ENCODE peak calls at places on chromosomes 1 and 21, in four cellular contexts. One of them, this sample, is unnamed.
A peak's percentile ranks its signal among the peaks of the same experiment; 100 is the strongest.

GRCh38 chr1:110645962-110646735 is 28.6 kb downstream of the KCNA3 start:
- DNase-seq in astrocyte of the spinal cord: no peak
- DNase-seq in cardiac fibroblast: peak; percentile 16
- DNase-seq in astrocyte of the cerebellum: no peak
- DNase-seq in this sample: no peak

GRCh38 chr21:42690586-42690985 is 37.2 kb downstream of the PDE9A start:
- DNase-seq in astrocyte of the spinal cord: no peak
- DNase-seq in astrocyte of the cerebellum: no peak
- DNase-seq in cardiac fibroblast: no peak
- DNase-seq in this sample: no peak

GRCh38 chr1:63116016-63116415 is 206.4 kb upstream of the FOXD3 start:
- DNase-seq in cardiac fibroblast: peak; percentile 17
- DNase-seq in astrocyte of the cerebellum: no peak
- DNase-seq in astrocyte of the spinal cord: no peak
- DNase-seq in this sample: no peak

GRCh38 chr1:168555521-168556046 is 11.8 kb upstream of the XCL2 start:
- DNase-seq in astrocyte of the cerebellum: no peak
- DNase-seq in astrocyte of the spinal cord: no peak
- DNase-seq in cardiac fibroblast: no peak
- DNase-seq in this sample: no peak

GRCh38 chr21:30209571-30209970 is 6.3 kb downstream of the CLDN8 start:
- DNase-seq in cardiac fibroblast: peak; percentile 17
- DNase-seq in astrocyte of the spinal cord: no peak
- DNase-seq in astrocyte of the cerebellum: no peak
- DNase-seq in this sample: no peak

GRCh38 chr1:224393331-224393730 is 36.7 kb downstream of the CNIH4 start:
- DNase-seq in astrocyte of the cerebellum: no peak
- DNase-seq in cardiac fibroblast: no peak
- DNase-seq in astrocyte of the spinal cord: no peak
- DNase-seq in this sample: no peak

GRCh38 chr1:159927887-159928431 is 2.7 kb upstream of the TAGLN2 start:
- DNase-seq in cardiac fibroblast: no peak
- DNase-seq in astrocyte of the spinal cord: no peak
- DNase-seq in astrocyte of the cerebellum: no peak
- DNase-seq in this sample: no peak

GRCh38 chr1:70990460-70991253 is 57.0 kb downstream of the PTGER3 start:
- DNase-seq in astrocyte of the spinal cord: no peak
- DNase-seq in cardiac fibroblast: no peak
- DNase-seq in astrocyte of the cerebellum: no peak
- DNase-seq in this sample: no peak

GRCh38 chr1:234963904-234964702 is 164.5 kb downstream of the TOMM20 start:
- DNase-seq in astrocyte of the spinal cord: no peak
- DNase-seq in astrocyte of the cerebellum: no peak
- DNase-seq in cardiac fibroblast: peak; percentile 57
- DNase-seq in this sample: no peak

GRCh38 chr1:110011527-110012041 is 22.8 kb upstream of the STRIP1 start:
- DNase-seq in cardiac fibroblast: peak; percentile 80
- DNase-seq in astrocyte of the cerebellum: peak; percentile 48
- DNase-seq in astrocyte of the spinal cord: peak; percentile 72
- DNase-seq in this sample: no peak

GRCh38 chr1:226632922-226633351 is 84.4 kb downstream of the STUM start:
- DNase-seq in astrocyte of the spinal cord: no peak
- DNase-seq in astrocyte of the cerebellum: no peak
- DNase-seq in cardiac fibroblast: no peak
- DNase-seq in this sample: no peak

GRCh38 chr1:237108299-237109040 is 66.5 kb downstream of the RYR2 start:
- DNase-seq in astrocyte of the spinal cord: no peak
- DNase-seq in cardiac fibroblast: no peak
- DNase-seq in astrocyte of the cerebellum: no peak
- DNase-seq in this sample: no peak

GRCh38 chr1:91502882-91503184 is 2.2 kb downstream of the CDC7 start:
- DNase-seq in astrocyte of the spinal cord: peak; percentile 41
- DNase-seq in cardiac fibroblast: peak; percentile 67
- DNase-seq in astrocyte of the cerebellum: peak; percentile 5
- DNase-seq in this sample: no peak

GRCh38 chr1:1889090-1889750 is 1.7 kb downstream of the GNB1 start:
- DNase-seq in astrocyte of the spinal cord: no peak
- DNase-seq in cardiac fibroblast: no peak
- DNase-seq in astrocyte of the cerebellum: no peak
- DNase-seq in this sample: no peak

GRCh38 chr1:227776277-227776676 is 39.2 kb upstream of the PRSS38 start:
- DNase-seq in astrocyte of the spinal cord: peak; percentile 92
- DNase-seq in astrocyte of the cerebellum: peak; percentile 86
- DNase-seq in cardiac fibroblast: peak; percentile 53
- DNase-seq in this sample: no peak

GRCh38 chr1:219771039-219771438 is 157.3 kb downstream of the SLC30A10 start:
- DNase-seq in cardiac fibroblast: peak; percentile 73
- DNase-seq in astrocyte of the spinal cord: peak; percentile 97
- DNase-seq in astrocyte of the cerebellum: peak; percentile 99
- DNase-seq in this sample: peak; percentile 20

GRCh38 chr1:1011388-1011949 is 1.8 kb upstream of the ISG15 start:
- DNase-seq in cardiac fibroblast: no peak
- DNase-seq in astrocyte of the cerebellum: no peak
- DNase-seq in astrocyte of the spinal cord: no peak
- DNase-seq in this sample: no peak

GRCh38 chr1:78171736-78172590 is 126.2 kb downstream of the GIPC2 start:
- DNase-seq in astrocyte of the spinal cord: peak; percentile 64
- DNase-seq in cardiac fibroblast: peak; percentile 58
- DNase-seq in astrocyte of the cerebellum: no peak
- DNase-seq in this sample: peak; percentile 45

GRCh38 chr1:183477986-183478781 is 5.9 kb downstream of the SMG7 start:
- DNase-seq in cardiac fibroblast: no peak
- DNase-seq in astrocyte of the cerebellum: no peak
- DNase-seq in astrocyte of the spinal cord: no peak
- DNase-seq in this sample: no peak

GRCh38 chr21:15003463-15004135 is 61.2 kb downstream of the NRIP1 start:
- DNase-seq in astrocyte of the spinal cord: no peak
- DNase-seq in astrocyte of the cerebellum: no peak
- DNase-seq in cardiac fibroblast: no peak
- DNase-seq in this sample: no peak

GRCh38 chr1:62530516-62531154 is 66.7 kb upstream of the ANGPTL3 start:
- DNase-seq in astrocyte of the spinal cord: peak; percentile 45
- DNase-seq in astrocyte of the cerebellum: peak; percentile 11
- DNase-seq in cardiac fibroblast: peak; percentile 58
- DNase-seq in this sample: no peak

GRCh38 chr1:201562659-201563405 is 23.9 kb downstream of the NAV1 start:
- DNase-seq in astrocyte of the cerebellum: no peak
- DNase-seq in astrocyte of the spinal cord: peak; percentile 82
- DNase-seq in cardiac fibroblast: peak; percentile 81
- DNase-seq in this sample: peak; percentile 91

DNA sequence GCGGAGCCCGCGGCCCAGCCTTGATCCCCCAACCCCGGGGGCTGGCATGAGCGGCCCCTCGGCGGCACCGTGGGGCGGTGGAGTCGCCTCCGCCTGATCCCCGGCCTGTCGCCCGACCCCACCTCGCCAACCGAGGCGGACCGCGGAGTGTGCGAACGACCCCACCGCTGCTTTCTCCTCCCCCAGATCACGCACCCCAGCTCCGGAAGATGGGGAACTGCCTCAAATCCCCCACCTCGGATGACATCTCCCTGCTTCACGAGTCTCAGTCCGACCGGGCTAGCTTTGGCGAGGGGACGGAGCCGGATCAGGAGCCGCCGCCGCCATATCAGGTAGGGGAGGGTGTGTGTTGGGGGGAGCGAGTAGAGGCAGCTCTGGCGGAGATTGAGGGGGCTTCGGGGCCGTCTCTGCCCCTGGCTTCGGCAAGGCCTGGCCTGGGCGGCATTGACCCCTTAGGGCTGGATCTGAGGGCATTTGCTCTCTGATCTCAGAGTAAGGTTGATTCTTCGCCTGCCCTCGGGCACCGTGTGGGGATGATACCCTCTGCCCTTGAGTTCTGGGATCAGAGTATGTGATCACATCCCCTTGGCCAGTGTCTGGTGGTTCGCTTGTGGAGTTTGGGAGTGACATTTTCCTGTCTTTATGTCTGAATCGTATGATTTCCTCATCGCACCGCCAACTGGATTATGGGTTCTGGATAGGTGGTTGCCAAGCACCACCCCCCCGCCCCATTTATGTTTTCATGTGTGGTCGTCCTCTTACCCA is 657 bp downstream of the RNF11 start:
- DNase-seq in cardiac fibroblast: peak; percentile 49
- DNase-seq in astrocyte of the spinal cord: peak; percentile 51
- DNase-seq in astrocyte of the cerebellum: no peak
- DNase-seq in this sample: no peak
- H3K4me3 ChIP-seq in cardiac fibroblast: peak overlapping the region; percentile 98
- H3K4me3 ChIP-seq in astrocyte of the spinal cord: peak overlapping the region; percentile 92
- H3K4me3 ChIP-seq in astrocyte of the cerebellum: peak overlapping the region; percentile 98
- H3K4me3 ChIP-seq in this sample: peak overlapping the region; percentile 87

GRCh38 chr1:153658400-153659174 is at the start of gene SNAPIN:
- DNase-seq in cardiac fibroblast: peak; percentile 91
- DNase-seq in astrocyte of the cerebellum: peak; percentile 74
- DNase-seq in astrocyte of the spinal cord: peak; percentile 88
- DNase-seq in this sample: no peak
- TF ChIP-seq CTCF in cardiac fibroblast: no peak
- TF ChIP-seq CTCF in astrocyte of the cerebellum: no peak
- TF ChIP-seq CTCF in astrocyte of the spinal cord: peak; percentile 19
- TF ChIP-seq CTCF in this sample: peak; percentile 4

GRCh38 chr1:46656643-46657042 is 11.5 kb downstream of the ATPAF1 start:
- DNase-seq in cardiac fibroblast: no peak
- DNase-seq in astrocyte of the cerebellum: no peak
- DNase-seq in astrocyte of the spinal cord: no peak
- DNase-seq in this sample: no peak

GRCh38 chr1:46652321-46653100 is 15.7 kb downstream of the ATPAF1 start:
- DNase-seq in astrocyte of the spinal cord: no peak
- DNase-seq in astrocyte of the cerebellum: no peak
- DNase-seq in cardiac fibroblast: no peak
- DNase-seq in this sample: no peak

GRCh38 chr1:46655848-46656247 is 12.3 kb downstream of the ATPAF1 start:
- DNase-seq in astrocyte of the cerebellum: no peak
- DNase-seq in astrocyte of the spinal cord: no peak
- DNase-seq in cardiac fibroblast: no peak
- DNase-seq in this sample: no peak

GRCh38 chr1:46653405-46653853 is 14.7 kb downstream of the ATPAF1 start:
- DNase-seq in cardiac fibroblast: peak; percentile 39
- DNase-seq in astrocyte of the spinal cord: peak; percentile 18
- DNase-seq in astrocyte of the cerebellum: no peak
- DNase-seq in this sample: peak; percentile 21

DNA sequence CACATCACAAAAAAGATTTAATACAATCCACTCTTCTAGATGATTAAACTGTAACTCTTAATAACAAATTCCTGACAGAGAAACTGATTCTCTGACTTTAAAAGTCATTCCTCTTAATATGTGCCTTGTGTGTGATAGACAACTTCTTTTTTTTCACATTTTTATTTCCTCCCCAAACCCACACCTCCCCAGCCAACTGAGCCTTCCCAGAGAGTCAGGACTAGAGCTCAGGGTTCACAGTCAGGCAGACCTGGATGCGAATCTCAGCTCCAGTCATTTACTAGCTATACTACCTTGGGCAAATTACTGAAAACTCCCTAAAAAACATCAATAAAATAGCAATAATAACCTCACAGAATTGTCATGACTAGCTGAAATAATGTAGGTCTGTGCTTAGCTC is 14.2 kb downstream of the ATPAF1 start:
- DNase-seq in astrocyte of the cerebellum: no peak
- DNase-seq in astrocyte of the spinal cord: no peak
- DNase-seq in cardiac fibroblast: no peak
- DNase-seq in this sample: no peak
- H3K4me3 ChIP-seq in astrocyte of the cerebellum: no peak overlapping the region
- H3K4me3 ChIP-seq in astrocyte of the spinal cord: no peak overlapping the region
- H3K4me3 ChIP-seq in cardiac fibroblast: no peak overlapping the region
- H3K4me3 ChIP-seq in this sample: no peak overlapping the region

GRCh38 chr21:37758997-37759396 is 157.3 kb downstream of the KCNJ6 start:
- DNase-seq in cardiac fibroblast: peak; percentile 44
- DNase-seq in astrocyte of the spinal cord: peak; percentile 50
- DNase-seq in astrocyte of the cerebellum: peak; percentile 20
- DNase-seq in this sample: no peak
- TF ChIP-seq CTCF in cardiac fibroblast: peak; percentile 74
- TF ChIP-seq CTCF in astrocyte of the spinal cord: peak; percentile 87
- TF ChIP-seq CTCF in astrocyte of the cerebellum: peak; percentile 83
- TF ChIP-seq CTCF in this sample: peak; percentile 84

GRCh38 chr1:19643602-19644419 is at the start of gene NBL1:
- DNase-seq in astrocyte of the spinal cord: peak; percentile 74
- DNase-seq in astrocyte of the cerebellum: no peak
- DNase-seq in cardiac fibroblast: peak; percentile 79
- DNase-seq in this sample: no peak

GRCh38 chr1:19644422-19644760 is 280 bp downstream of the NBL1 start:
- DNase-seq in cardiac fibroblast: no peak
- DNase-seq in astrocyte of the cerebellum: no peak
- DNase-seq in astrocyte of the spinal cord: no peak
- DNase-seq in this sample: no peak

GRCh38 chr1:19644761-19645543 is 841 bp downstream of the NBL1 start:
- DNase-seq in astrocyte of the cerebellum: no peak
- DNase-seq in astrocyte of the spinal cord: no peak
- DNase-seq in cardiac fibroblast: peak; percentile 26
- DNase-seq in this sample: no peak

GRCh38 chr1:19640363-19641316 is 3.5 kb upstream of the NBL1 start:
- DNase-seq in astrocyte of the spinal cord: peak; percentile 88
- DNase-seq in cardiac fibroblast: peak; percentile 56
- DNase-seq in astrocyte of the cerebellum: peak; percentile 66
- DNase-seq in this sample: no peak

DNA sequence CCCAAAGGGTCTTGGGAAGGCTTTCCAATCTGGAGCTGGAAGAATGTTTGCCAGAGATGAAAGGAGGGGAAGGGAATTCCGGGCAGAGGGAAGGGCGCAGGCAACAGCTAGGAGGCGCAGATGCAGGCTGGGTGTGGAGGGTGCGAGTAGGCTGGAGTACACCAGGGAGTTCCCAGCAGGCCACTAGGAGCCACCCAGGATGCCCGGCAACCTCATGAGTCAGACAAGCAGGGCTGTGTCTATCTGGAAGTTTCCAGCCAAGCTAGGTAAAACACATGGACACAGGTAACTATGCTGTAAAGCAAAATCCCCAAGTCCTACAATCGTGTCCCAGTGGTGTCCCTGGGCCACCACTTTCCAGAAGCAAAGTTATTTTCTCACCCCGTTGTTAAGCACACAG is 998 bp upstream of the NBL1 start:
- DNase-seq in astrocyte of the cerebellum: no peak
- DNase-seq in cardiac fibroblast: no peak
- DNase-seq in astrocyte of the spinal cord: peak; percentile 26
- DNase-seq in this sample: no peak
- H3K4me3 ChIP-seq in astrocyte of the cerebellum: peak overlapping the region; percentile 64
- H3K4me3 ChIP-seq in cardiac fibroblast: no peak overlapping the region
- H3K4me3 ChIP-seq in astrocyte of the spinal cord: peak overlapping the region; percentile 40
- H3K4me3 ChIP-seq in this sample: peak overlapping the region; percentile 51

GRCh38 chr1:56019922-56020321 is 559.4 kb downstream of the PLPP3 start:
- DNase-seq in astrocyte of the cerebellum: no peak
- DNase-seq in cardiac fibroblast: no peak
- DNase-seq in astrocyte of the spinal cord: no peak
- DNase-seq in this sample: no peak

GRCh38 chr1:56017336-56017735 is 562.0 kb downstream of the PLPP3 start:
- DNase-seq in cardiac fibroblast: no peak
- DNase-seq in astrocyte of the cerebellum: peak; percentile 8
- DNase-seq in astrocyte of the spinal cord: peak; percentile 16
- DNase-seq in this sample: no peak

GRCh38 chr1:56024155-56024554 is 555.2 kb downstream of the PLPP3 start:
- DNase-seq in astrocyte of the cerebellum: no peak
- DNase-seq in astrocyte of the spinal cord: no peak
- DNase-seq in cardiac fibroblast: no peak
- DNase-seq in this sample: no peak

GRCh38 chr1:56019472-56019871 is 559.9 kb downstream of the PLPP3 start:
- DNase-seq in astrocyte of the spinal cord: no peak
- DNase-seq in cardiac fibroblast: no peak
- DNase-seq in astrocyte of the cerebellum: no peak
- DNase-seq in this sample: no peak
- TF ChIP-seq CTCF in astrocyte of the spinal cord: no peak
- TF ChIP-seq CTCF in cardiac fibroblast: no peak
- TF ChIP-seq CTCF in astrocyte of the cerebellum: no peak
- TF ChIP-seq CTCF in this sample: no peak

This sample was measured in AG09309.